ENCODE peak calls at places on chromosomes 2 and 18, in five cellular contexts. One of them, this sample, is unnamed.

GRCh38 chr2:161995553-161996016 is 78.4 kb downstream of the DPP4 start:
- DNase-seq in neural crest cell: no peak
- DNase-seq in nephron progenitor cell: no peak
- DNase-seq in upper lobe of right lung: no peak
- DNase-seq in astrocyte of the spinal cord: no peak
- DNase-seq in this sample: no peak

GRCh38 chr2:16522031-16522818 is 143.4 kb downstream of the CYRIA start:
- DNase-seq in neural crest cell: no peak
- DNase-seq in nephron progenitor cell: no peak
- DNase-seq in upper lobe of right lung: no peak
- DNase-seq in astrocyte of the spinal cord: peak; percentile 20
- DNase-seq in this sample: no peak

GRCh38 chr2:32844253-32844652 is 102.5 kb upstream of the LTBP1 start:
- DNase-seq in neural crest cell: no peak
- DNase-seq in nephron progenitor cell: no peak
- DNase-seq in upper lobe of right lung: no peak
- DNase-seq in astrocyte of the spinal cord: no peak
- DNase-seq in this sample: no peak

GRCh38 chr2:181581534-181581933 is 75.4 kb downstream of the CERKL start:
- DNase-seq in neural crest cell: no peak
- DNase-seq in nephron progenitor cell: no peak
- DNase-seq in upper lobe of right lung: no peak
- DNase-seq in astrocyte of the spinal cord: no peak
- DNase-seq in this sample: no peak

GRCh38 chr2:162704496-162704895 is 134.1 kb downstream of the KCNH7 start:
- DNase-seq in neural crest cell: no peak
- DNase-seq in nephron progenitor cell: no peak
- DNase-seq in upper lobe of right lung: no peak
- DNase-seq in astrocyte of the spinal cord: no peak
- DNase-seq in this sample: no peak

GRCh38 chr2:164621761-164622105 is 451 bp upstream of the GRB14 start:
- DNase-seq in neural crest cell: no peak
- DNase-seq in nephron progenitor cell: no peak
- DNase-seq in upper lobe of right lung: no peak
- DNase-seq in astrocyte of the spinal cord: no peak
- DNase-seq in this sample: no peak

GRCh38 chr2:46967990-46968647 is 52.5 kb upstream of the MCFD2 start:
- DNase-seq in neural crest cell: no peak
- DNase-seq in nephron progenitor cell: no peak
- DNase-seq in upper lobe of right lung: peak; percentile 87
- DNase-seq in astrocyte of the spinal cord: peak; percentile 87
- DNase-seq in this sample: peak; percentile 88

GRCh38 chr2:140539506-140539905 is 1591.3 kb downstream of the LRP1B start:
- DNase-seq in neural crest cell: no peak
- DNase-seq in nephron progenitor cell: no peak
- DNase-seq in upper lobe of right lung: no peak
- DNase-seq in astrocyte of the spinal cord: no peak
- DNase-seq in this sample: no peak

GRCh38 chr18:47263197-47263827 is 11.9 kb upstream of the SKOR2 start:
- DNase-seq in neural crest cell: no peak
- DNase-seq in nephron progenitor cell: peak; percentile 60
- DNase-seq in upper lobe of right lung: no peak
- DNase-seq in astrocyte of the spinal cord: no peak
- DNase-seq in this sample: no peak

GRCh38 chr18:39462436-39462835 is 1896.8 kb upstream of the CELF4 start:
- DNase-seq in neural crest cell: no peak
- DNase-seq in nephron progenitor cell: no peak
- DNase-seq in upper lobe of right lung: no peak
- DNase-seq in astrocyte of the spinal cord: peak; percentile 65
- DNase-seq in this sample: no peak

GRCh38 chr18:68399721-68400120 is 315.2 kb downstream of the TMX3 start:
- DNase-seq in neural crest cell: no peak
- DNase-seq in nephron progenitor cell: no peak
- DNase-seq in upper lobe of right lung: no peak
- DNase-seq in astrocyte of the spinal cord: peak; percentile 16
- DNase-seq in this sample: no peak

GRCh38 chr2:99944019-99944418 is 198.4 kb downstream of the AFF3 start:
- DNase-seq in neural crest cell: no peak
- DNase-seq in nephron progenitor cell: no peak
- DNase-seq in upper lobe of right lung: no peak
- DNase-seq in astrocyte of the spinal cord: no peak
- DNase-seq in this sample: no peak

GRCh38 chr2:3626118-3626816 is 31.4 kb downstream of the COLEC11 start:
- DNase-seq in neural crest cell: no peak
- DNase-seq in nephron progenitor cell: no peak
- DNase-seq in upper lobe of right lung: peak; percentile 41
- DNase-seq in astrocyte of the spinal cord: peak; percentile 30
- DNase-seq in this sample: peak; percentile 62

GRCh38 chr2:3770724-3771415 is 67.5 kb downstream of the DCDC2C start:
- DNase-seq in neural crest cell: no peak
- DNase-seq in nephron progenitor cell: no peak
- DNase-seq in upper lobe of right lung: no peak
- DNase-seq in astrocyte of the spinal cord: no peak
- DNase-seq in this sample: peak; percentile 79

GRCh38 chr2:101469863-101470262 is 5.0 kb downstream of the RFX8 start:
- DNase-seq in neural crest cell: no peak
- DNase-seq in nephron progenitor cell: no peak
- DNase-seq in upper lobe of right lung: no peak
- DNase-seq in astrocyte of the spinal cord: no peak
- DNase-seq in this sample: no peak

GRCh38 chr2:235378261-235378660 is 115.6 kb upstream of the AGAP1 start:
- DNase-seq in neural crest cell: no peak
- DNase-seq in nephron progenitor cell: no peak
- DNase-seq in upper lobe of right lung: no peak
- DNase-seq in astrocyte of the spinal cord: no peak
- DNase-seq in this sample: no peak

GRCh38 chr18:3264362-3264761 is 2.4 kb downstream of the MYL12B start:
- DNase-seq in neural crest cell: no peak
- DNase-seq in nephron progenitor cell: no peak
- DNase-seq in upper lobe of right lung: no peak
- DNase-seq in astrocyte of the spinal cord: no peak
- DNase-seq in this sample: no peak

GRCh38 chr2:225556461-225556860 is 157.0 kb downstream of the NYAP2 start:
- DNase-seq in neural crest cell: no peak
- DNase-seq in nephron progenitor cell: no peak
- DNase-seq in upper lobe of right lung: no peak
- DNase-seq in astrocyte of the spinal cord: no peak
- DNase-seq in this sample: no peak

GRCh38 chr2:44748-45341 is 1.5 kb downstream of the FAM110C start:
- DNase-seq in neural crest cell: no peak
- DNase-seq in nephron progenitor cell: no peak
- DNase-seq in upper lobe of right lung: no peak
- DNase-seq in astrocyte of the spinal cord: no peak
- DNase-seq in this sample: no peak

GRCh38 chr18:58402247-58402646 is 226.6 kb downstream of the ALPK2 start:
- DNase-seq in neural crest cell: no peak
- DNase-seq in nephron progenitor cell: no peak
- DNase-seq in upper lobe of right lung: no peak
- DNase-seq in astrocyte of the spinal cord: peak; percentile 83
- DNase-seq in this sample: no peak

GRCh38 chr2:8197101-8197500 is 484.8 kb upstream of the ID2 start:
- DNase-seq in neural crest cell: no peak
- DNase-seq in nephron progenitor cell: no peak
- DNase-seq in upper lobe of right lung: no peak
- DNase-seq in astrocyte of the spinal cord: peak; percentile 38
- DNase-seq in this sample: no peak

GRCh38 chr2:98704499-98705332 is 26.2 kb downstream of the MGAT4A start:
- DNase-seq in neural crest cell: no peak
- DNase-seq in nephron progenitor cell: no peak
- DNase-seq in upper lobe of right lung: no peak
- DNase-seq in astrocyte of the spinal cord: no peak
- DNase-seq in this sample: no peak

GRCh38 chr2:20925265-20925889 is 102.5 kb upstream of the LDAH start:
- DNase-seq in neural crest cell: peak; percentile 32
- DNase-seq in nephron progenitor cell: peak; percentile 84
- DNase-seq in upper lobe of right lung: no peak
- DNase-seq in astrocyte of the spinal cord: no peak
- DNase-seq in this sample: no peak

GRCh38 chr2:149686136-149686535 is 98.6 kb upstream of the MMADHC start:
- DNase-seq in neural crest cell: no peak
- DNase-seq in nephron progenitor cell: no peak
- DNase-seq in upper lobe of right lung: no peak
- DNase-seq in astrocyte of the spinal cord: no peak
- DNase-seq in this sample: no peak

GRCh38 chr2:28991021-28991420 is 9.9 kb downstream of the TOGARAM2 start:
- DNase-seq in neural crest cell: no peak
- DNase-seq in nephron progenitor cell: no peak
- DNase-seq in upper lobe of right lung: no peak
- DNase-seq in astrocyte of the spinal cord: peak; percentile 56
- DNase-seq in this sample: no peak

GRCh38 chr2:23530121-23530908 is 145.3 kb downstream of the KLHL29 start:
- DNase-seq in neural crest cell: no peak
- DNase-seq in nephron progenitor cell: no peak
- DNase-seq in upper lobe of right lung: no peak
- DNase-seq in astrocyte of the spinal cord: no peak
- DNase-seq in this sample: no peak

GRCh38 chr18:25310045-25310444 is 41.9 kb downstream of the ZNF521 start:
- DNase-seq in neural crest cell: no peak
- DNase-seq in nephron progenitor cell: no peak
- DNase-seq in upper lobe of right lung: no peak
- DNase-seq in astrocyte of the spinal cord: peak; percentile 74
- DNase-seq in this sample: no peak

GRCh38 chr2:9071032-9071431 is 67.5 kb upstream of the MBOAT2 start:
- DNase-seq in neural crest cell: no peak
- DNase-seq in nephron progenitor cell: no peak
- DNase-seq in upper lobe of right lung: no peak
- DNase-seq in astrocyte of the spinal cord: peak; percentile 82
- DNase-seq in this sample: no peak

DNA sequence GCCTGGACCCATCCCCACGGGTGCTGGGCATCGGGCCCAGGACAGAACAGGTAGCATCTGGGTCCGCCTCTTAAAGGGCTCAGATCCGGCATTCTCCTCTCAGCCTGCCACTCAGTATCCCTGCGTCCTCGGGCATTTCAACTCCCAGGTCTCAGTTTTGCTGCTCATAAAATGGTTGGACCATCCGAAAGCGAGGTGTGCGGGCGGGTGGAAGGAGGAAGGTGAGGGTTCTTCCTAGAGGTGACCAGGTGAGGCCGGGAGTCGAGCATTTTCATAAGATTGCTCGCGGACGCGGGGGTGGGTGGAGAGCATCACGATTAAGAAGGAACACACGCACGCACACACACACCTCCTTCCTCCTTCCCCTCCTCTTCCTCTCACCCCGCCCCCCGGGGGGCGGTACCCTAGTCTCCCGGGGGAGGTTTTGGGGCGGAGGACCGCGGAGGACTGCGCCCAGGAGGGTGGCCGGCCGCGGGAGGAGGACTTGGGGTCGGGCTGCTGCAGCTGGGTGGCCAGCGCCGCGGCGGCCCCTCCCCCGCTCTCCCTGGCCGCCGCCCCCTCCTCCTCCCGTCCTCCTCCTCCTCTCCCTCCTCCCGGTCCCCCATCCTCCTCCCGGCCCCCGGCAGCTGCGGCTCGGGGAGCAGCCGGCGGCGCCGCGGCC is 97.9 kb upstream of the GPR45 start:
- DNase-seq in neural crest cell: peak; percentile 43
- DNase-seq in nephron progenitor cell: peak; percentile 68
- DNase-seq in upper lobe of right lung: no peak
- DNase-seq in astrocyte of the spinal cord: no peak
- DNase-seq in this sample: no peak
- TF ChIP-seq CTCF in neural crest cell: no peak
- TF ChIP-seq CTCF in nephron progenitor cell: no peak
- TF ChIP-seq CTCF in upper lobe of right lung: no peak
- TF ChIP-seq CTCF in astrocyte of the spinal cord: no peak
- TF ChIP-seq CTCF in this sample: no peak

GRCh38 chr2:206993512-206993911 is 54.2 kb downstream of the CPO start:
- DNase-seq in neural crest cell: no peak
- DNase-seq in nephron progenitor cell: no peak
- DNase-seq in upper lobe of right lung: no peak
- DNase-seq in astrocyte of the spinal cord: no peak
- DNase-seq in this sample: no peak
- TF ChIP-seq CTCF in neural crest cell: no peak
- TF ChIP-seq CTCF in nephron progenitor cell: no peak
- TF ChIP-seq CTCF in upper lobe of right lung: no peak
- TF ChIP-seq CTCF in astrocyte of the spinal cord: no peak
- TF ChIP-seq CTCF in this sample: no peak

GRCh38 chr2:233448220-233448559 is 93.9 kb downstream of the DGKD start:
- DNase-seq in neural crest cell: no peak
- DNase-seq in nephron progenitor cell: peak; percentile 39
- DNase-seq in upper lobe of right lung: peak; percentile 56
- DNase-seq in astrocyte of the spinal cord: no peak
- DNase-seq in this sample: no peak
- TF ChIP-seq CTCF in neural crest cell: peak; percentile 28
- TF ChIP-seq CTCF in nephron progenitor cell: no peak
- TF ChIP-seq CTCF in upper lobe of right lung: no peak
- TF ChIP-seq CTCF in astrocyte of the spinal cord: peak; percentile 24
- TF ChIP-seq CTCF in this sample: peak; percentile 21

DNA sequence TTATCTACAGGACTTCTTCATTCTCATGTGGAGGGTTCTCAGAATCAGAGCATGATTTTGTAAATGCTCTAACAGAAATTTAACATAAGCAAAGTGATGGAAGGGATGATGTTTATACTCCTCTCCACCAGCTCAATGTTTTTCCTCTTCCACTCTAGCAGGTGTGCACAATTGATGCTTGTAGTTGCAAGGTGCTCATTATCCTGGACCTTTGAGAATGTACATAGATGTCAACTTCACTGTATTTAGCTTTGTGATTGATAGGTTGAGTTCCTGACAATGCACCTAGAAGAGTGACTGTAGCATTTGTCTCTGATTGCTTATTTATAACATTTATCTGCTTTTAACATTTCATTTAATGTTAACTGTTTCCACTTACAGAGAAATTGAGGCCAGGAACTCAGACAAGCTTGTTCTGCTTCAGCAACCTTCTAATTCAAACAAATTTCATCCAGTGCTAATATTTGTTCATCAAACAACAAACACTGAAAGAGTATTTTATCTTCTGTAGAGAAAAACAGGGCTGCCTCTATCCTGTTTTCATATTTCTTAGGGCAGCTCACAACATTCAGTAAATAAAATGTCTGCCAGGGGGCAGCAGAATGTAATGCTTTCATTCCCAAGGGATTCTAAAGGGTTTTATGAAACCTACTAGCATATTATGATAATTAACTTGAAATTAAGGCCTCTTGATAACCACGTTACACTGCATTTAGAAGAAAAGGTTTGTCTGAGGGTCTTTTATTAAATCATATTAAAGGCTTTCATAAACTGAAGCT is 127.9 kb upstream of the NOL4 start:
- DNase-seq in neural crest cell: no peak
- DNase-seq in nephron progenitor cell: no peak
- DNase-seq in upper lobe of right lung: no peak
- DNase-seq in astrocyte of the spinal cord: peak; percentile 22
- DNase-seq in this sample: no peak
- TF ChIP-seq CTCF in neural crest cell: peak; percentile 45
- TF ChIP-seq CTCF in nephron progenitor cell: no peak
- TF ChIP-seq CTCF in upper lobe of right lung: peak; percentile 34
- TF ChIP-seq CTCF in astrocyte of the spinal cord: peak; percentile 34
- TF ChIP-seq CTCF in this sample: peak; percentile 49